ENCODE peak calls at places on chromosomes 13 and 19, in seven cellular contexts. X is stimulated activated CD4-positive, alpha-beta T cell treated with anti-CD3 and anti-CD28 coated beads, TNF-alpha, amount 100 ng/mL, for 4 hours; E is naive B cell; V is activated T-cell treated with anti-CD3 and anti-CD28 coated beads for 1 hour; W is stimulated activated CD8-positive, alpha-beta memory T cell treated with anti-CD3 and anti-CD28 coated beads, Interleukin-2, amount 100 ng/mL, for 1 hour; Z is NCI-H510A; F is stimulated activated effector memory CD8-positive, alpha-beta T cell treated with anti-CD3 and anti-CD28 coated beads, Interleukin-12 subunit alpha, Interleukin-12 subunit beta, amount 100 ng/mL, for 72 hours. R is an unnamed sample.

GRCh38 chr19:38949580-38950367 is 19.0 kb downstream of the MRPS12 start:
- DNase-seq in X (peak), E (peak), V (peak), W (peak), Z (no peak), F (peak), R (peak)

GRCh38 chr13:93226065-93226622 is 463 bp upstream of the GPC6 start:
- DNase-seq in X (no peak), E (no peak), V (no peak), W (no peak), Z (no peak), F (no peak), R (no peak)

GRCh38 chr13:44710576-44710975 is 134.4 kb upstream of the TSC22D1 start:
- DNase-seq in X (no peak), E (no peak), V (no peak), W (no peak), Z (no peak), F (no peak), R (no peak)

GRCh38 chr19:2356036-2356646 is 3.9 kb upstream of the TMPRSS9 start:
- DNase-seq in X (no peak), E (no peak), V (no peak), W (no peak), Z (no peak), F (no peak), R (peak)

GRCh38 chr13:44013666-44014291 is 134.1 kb downstream of the LACC1 start:
- DNase-seq in X (no peak), E (no peak), V (no peak), W (no peak), Z (no peak), F (no peak), R (no peak)

GRCh38 chr19:17282488-17283256 is 971 bp downstream of the ANKLE1 start:
- DNase-seq in X (peak), E (peak), V (peak), W (peak), Z (peak), F (peak), R (peak)

GRCh38 chr19:17777840-17778620 is 16.9 kb upstream of the B3GNT3 start:
- DNase-seq in X (no peak), E (no peak), V (no peak), W (peak), Z (no peak), F (no peak), R (peak)

GRCh38 chr13:62014299-62014698 is 598.6 kb upstream of the PCDH20 start:
- DNase-seq in X (no peak), E (no peak), V (no peak), W (no peak), Z (no peak), F (no peak), R (no peak)

GRCh38 chr13:114324334-114324733 is 10.0 kb downstream of the CHAMP1 start:
- DNase-seq in X (no peak), E (no peak), V (no peak), W (no peak), Z (no peak), F (no peak), R (no peak)

GRCh38 chr13:26019881-26020535 is 31.8 kb downstream of the SHISA2 start:
- DNase-seq in X (no peak), E (no peak), V (no peak), W (no peak), Z (no peak), F (no peak), R (no peak)

GRCh38 chr13:42681394-42681793 is 100.0 kb upstream of the FAM216B start:
- DNase-seq in X (no peak), E (no peak), V (no peak), W (no peak), Z (no peak), F (no peak), R (no peak)

GRCh38 chr19:584240-585001 is 5.3 kb upstream of the HCN2 start:
- DNase-seq in X (no peak), E (peak), V (peak), W (peak), Z (no peak), F (peak), R (peak)

GRCh38 chr13:73421310-73421912 is 362.6 kb downstream of the KLF5 start:
- DNase-seq in X (no peak), E (no peak), V (no peak), W (no peak), Z (no peak), F (no peak), R (no peak)

GRCh38 chr19:52492201-52492960 is 35.1 kb upstream of the ZNF808 start:
- DNase-seq in X (no peak), E (no peak), V (no peak), W (no peak), Z (no peak), F (no peak), R (no peak)

GRCh38 chr13:108957369-108958012 is 328.1 kb downstream of the MYO16 start:
- DNase-seq in X (no peak), E (no peak), V (no peak), W (no peak), Z (no peak), F (no peak), R (no peak)

GRCh38 chr13:97544041-97544765 is 110.2 kb downstream of the RAP2A start:
- DNase-seq in X (no peak), E (no peak), V (no peak), W (no peak), Z (no peak), F (no peak), R (no peak)

GRCh38 chr19:33197591-33198000 is 3.5 kb downstream of the LRP3 start:
- DNase-seq in X (no peak), E (no peak), V (no peak), W (no peak), Z (no peak), F (no peak), R (peak)

R was measured in GM06990.